ENCODE peak calls at places on chromosomes 6 and 20, in six cellular contexts. S, L, Z, K, X and Q are unnamed samples.

GRCh38 chr20:18267815-18268214 is 20.5 kb upstream of the ZNF133 start:
- DNase-seq in L (no peak), Z (no peak), S (no peak), K (no peak), X (no peak), Q (no peak)

GRCh38 chr6:19578489-19578888 is 258.7 kb upstream of the ID4 start:
- DNase-seq in S (no peak), X (no peak), Z (no peak), K (no peak), L (no peak), Q (no peak)

GRCh38 chr6:38185752-38186151 is 366.2 kb downstream of the ZFAND3 start:
- DNase-seq in Z (no peak), X (no peak), L (no peak), S (no peak), K (no peak), Q (no peak)

GRCh38 chr6:30841644-30842504 is 42.4 kb upstream of the DDR1 start:
- DNase-seq in S (no peak), L (peak; percentile 62), Z (no peak), X (no peak), K (no peak), Q (no peak)

GRCh38 chr6:41066867-41067304 is 5.3 kb downstream of the OARD1 start:
- DNase-seq in S (peak; percentile 56), L (peak; percentile 84), K (peak; percentile 88), X (peak; percentile 26), Z (peak; percentile 10), Q (peak; percentile 47)

GRCh38 chr6:152356016-152356415 is 281.1 kb downstream of the SYNE1 start:
- DNase-seq in Z (no peak), L (no peak), S (no peak), X (no peak), K (no peak), Q (no peak)

GRCh38 chr6:49676671-49677281 is 36.6 kb downstream of the CRISP2 start:
- DNase-seq in X (no peak), Z (no peak), L (peak; percentile 51), K (no peak), S (no peak), Q (no peak)

GRCh38 chr6:7270320-7271204 is 42.4 kb downstream of the SSR1 start:
- DNase-seq in K (peak; percentile 94), S (no peak), L (no peak), Z (no peak), X (no peak), Q (no peak)

GRCh38 chr20:23225407-23226060 is 125.1 kb upstream of the NXT1 start:
- DNase-seq in K (no peak), Z (peak; percentile 19), S (no peak), X (no peak), L (peak; percentile 82), Q (no peak)

GRCh38 chr6:152726313-152726712 is 24.3 kb upstream of the VIP start:
- DNase-seq in L (no peak), Z (no peak), S (no peak), K (no peak), X (no peak), Q (no peak)

GRCh38 chr6:42402184-42402583 is 49.5 kb downstream of the TRERF1 start:
- DNase-seq in K (no peak), X (peak; percentile 74), L (peak; percentile 58), S (no peak), Z (no peak), Q (no peak)

GRCh38 chr20:1509237-1509636 is 18.0 kb upstream of the SIRPB2 start:
- DNase-seq in X (no peak), K (peak; percentile 25), Z (peak; percentile 26), S (no peak), L (peak; percentile 37), Q (peak; percentile 33)

GRCh38 chr6:34465551-34466241 is at the start of gene PACSIN1:
- DNase-seq in Z (no peak), S (peak; percentile 90), L (no peak), K (no peak), X (no peak), Q (no peak)

GRCh38 chr20:57078101-57078500 is 188.3 kb downstream of the BMP7 start:
- DNase-seq in Z (no peak), L (no peak), X (no peak), S (no peak), K (no peak), Q (no peak)

GRCh38 chr20:12229891-12230290 is 312.2 kb downstream of the BTBD3 start:
- DNase-seq in K (no peak), X (no peak), Z (no peak), L (no peak), S (no peak), Q (no peak)

GRCh38 chr6:49909508-49910047 is 43.2 kb upstream of the CRISP1 start:
- DNase-seq in K (no peak), X (no peak), S (no peak), L (no peak), Z (no peak), Q (no peak)

GRCh38 chr6:153839992-153840603 is 198.9 kb upstream of the OPRM1 start:
- DNase-seq in L (no peak), Z (no peak), X (no peak), K (no peak), S (no peak), Q (no peak)

GRCh38 chr6:110360671-110361070 is 2.5 kb upstream of the METTL24 start:
- DNase-seq in X (no peak), K (peak; percentile 52), S (no peak), L (no peak), Z (no peak), Q (no peak)

GRCh38 chr6:151142676-151143075 is 97.1 kb upstream of the AKAP12 start:
- DNase-seq in K (no peak), S (no peak), Z (no peak), X (no peak), L (no peak), Q (no peak)

GRCh38 chr6:151141685-151142084 is 98.1 kb upstream of the AKAP12 start:
- DNase-seq in L (no peak), X (no peak), K (peak; percentile 70), Z (no peak), S (no peak), Q (no peak)

GRCh38 chr6:151143337-151143736 is 96.4 kb upstream of the AKAP12 start:
- DNase-seq in X (no peak), L (no peak), Z (no peak), K (no peak), S (no peak), Q (no peak)

GRCh38 chr6:151140767-151141166 is 99.0 kb upstream of the AKAP12 start:
- DNase-seq in S (no peak), Z (no peak), K (no peak), X (no peak), L (no peak), Q (no peak)

GRCh38 chr6:151143806-151144205 is 96.0 kb upstream of the AKAP12 start:
- DNase-seq in Z (no peak), K (no peak), L (no peak), S (no peak), X (no peak), Q (no peak)
- TF ChIP-seq BHLHE40 in Z (no peak), K (no peak), L (no peak), S (no peak), X (no peak), Q (no peak)

GRCh38 chr6:169145476-169145875 is 108.2 kb downstream of the THBS2 start:
- DNase-seq in S (no peak), X (no peak), K (no peak), Z (no peak), L (peak; percentile 76), Q (no peak)

GRCh38 chr6:169140986-169141495 is 112.6 kb downstream of the THBS2 start:
- DNase-seq in Z (no peak), X (no peak), K (no peak), S (no peak), L (no peak), Q (no peak)

GRCh38 chr6:169139179-169139971 is 114.3 kb downstream of the THBS2 start:
- DNase-seq in Z (no peak), L (no peak), X (no peak), S (no peak), K (no peak), Q (no peak)

GRCh38 chr6:169144356-169144755 is 109.3 kb downstream of the THBS2 start:
- DNase-seq in K (no peak), Z (no peak), L (no peak), S (no peak), X (no peak), Q (no peak)

DNA sequence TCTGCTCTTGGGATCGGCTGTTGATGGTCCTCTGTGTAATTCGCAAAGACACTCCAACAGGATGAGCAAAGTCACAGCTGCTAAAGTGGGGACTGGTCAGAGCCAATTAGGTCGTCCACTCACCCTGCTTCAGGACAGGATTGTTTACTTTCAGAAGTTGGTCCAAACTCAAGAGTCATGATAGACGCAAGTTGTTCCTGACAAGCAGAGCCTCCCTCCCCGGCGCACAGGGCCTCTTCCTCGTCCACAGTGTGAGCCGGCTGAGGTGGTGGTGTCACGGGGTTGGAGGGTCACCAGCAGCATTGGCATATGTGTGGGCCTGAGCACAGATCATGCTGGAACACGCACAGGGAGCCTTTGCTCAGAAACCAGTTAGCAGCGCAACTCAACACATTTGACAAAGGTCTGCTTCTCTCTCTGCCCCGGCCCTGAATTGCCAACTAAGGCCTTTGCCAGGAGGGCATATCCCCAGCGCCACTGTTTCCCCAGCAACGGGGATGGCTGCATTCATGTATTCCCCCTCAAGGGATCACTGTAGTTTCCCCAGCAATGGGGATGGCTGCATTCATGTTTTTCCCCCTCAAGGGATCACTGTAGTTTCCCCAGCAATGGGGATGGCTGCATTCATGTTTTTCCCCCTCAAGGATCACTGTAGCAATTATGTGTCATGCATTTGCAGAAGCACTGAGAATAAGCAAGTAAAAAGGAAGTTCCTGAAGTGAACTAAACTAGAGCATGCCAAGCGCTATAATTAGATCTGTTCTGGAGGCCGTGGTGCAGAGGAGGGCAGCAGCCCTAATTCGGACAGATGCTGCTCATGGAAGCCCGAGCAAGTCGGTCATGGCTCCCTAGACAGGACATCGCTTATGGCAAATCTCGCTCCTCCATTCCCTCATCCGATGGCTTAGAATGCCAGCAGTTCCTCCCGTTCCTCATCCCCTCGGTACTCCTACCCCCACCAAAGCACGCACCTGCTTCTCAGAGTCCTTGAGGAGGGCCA is 111.6 kb downstream of the THBS2 start:
- DNase-seq in X (no peak), K (no peak), Z (no peak), L (peak; percentile 46), S (no peak), Q (no peak)
- TF ChIP-seq BHLHE40 in X (no peak), K (no peak), Z (no peak), L (no peak), S (no peak), Q (no peak)

DNA sequence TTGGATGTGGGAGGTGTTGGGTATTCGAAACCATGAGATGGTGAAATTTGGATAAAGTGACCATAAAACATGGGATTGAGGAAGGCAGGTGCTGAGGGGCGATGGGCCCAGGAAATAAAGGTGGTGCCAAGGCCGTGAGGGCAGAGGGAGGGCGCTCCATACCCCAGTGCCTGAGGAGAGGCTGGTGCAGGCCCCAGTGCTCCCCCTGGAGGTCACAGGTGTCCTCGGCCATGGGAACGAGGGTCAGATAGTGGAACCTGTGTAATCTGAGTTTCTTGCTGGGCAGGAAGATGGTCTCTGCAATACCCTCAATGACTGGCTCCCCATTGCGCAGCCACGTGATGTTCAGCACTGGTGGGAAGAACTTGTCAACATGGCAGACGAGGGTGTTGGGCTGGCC is 16.2 kb downstream of the HLA-DPB1 start:
- DNase-seq in K (peak; percentile 30), Z (no peak), X (no peak), S (peak; percentile 36), L (no peak), Q (peak; percentile 55)
- TF ChIP-seq BHLHE40 in K (no peak), Z (no peak), X (no peak), S (no peak), L (no peak), Q (no peak)

DNA sequence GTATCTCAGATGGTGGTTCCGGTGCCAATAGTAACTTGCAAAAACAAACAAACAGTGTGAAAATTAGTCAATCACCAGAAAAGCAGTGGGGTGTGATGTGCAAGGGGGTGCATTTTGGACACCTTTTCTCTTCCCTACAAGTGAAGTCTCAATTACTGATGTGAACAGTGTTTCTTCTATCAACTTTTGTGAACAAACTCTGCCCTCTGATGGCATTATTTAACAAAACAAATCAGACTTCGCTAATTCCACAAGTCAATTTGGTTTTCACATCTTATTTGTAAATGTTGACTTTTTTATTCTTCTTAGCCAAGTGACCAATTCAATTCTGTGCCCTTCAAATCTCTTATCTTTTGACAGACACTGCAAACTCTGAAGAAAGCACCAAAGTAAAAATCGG is 212.2 kb downstream of the UST start:
- DNase-seq in Z (no peak), K (no peak), X (no peak), L (no peak), S (no peak), Q (no peak)
- TF ChIP-seq BHLHE40 in Z (no peak), K (no peak), X (no peak), L (no peak), S (no peak), Q (no peak)